ENCODE peak calls at places on chromosomes 2 and 18, in eight cellular contexts. E is iPS-NIHi11; D is H54; O is T-helper 9 cell; B is stimulated activated CD8-positive, alpha-beta memory T cell treated with anti-CD3 and anti-CD28 coated beads, Interleukin-7, amount 100 ng/mL, for 24 hours; N is psoas muscle; F is NAMALWA; V is right lobe of liver. A is an unnamed sample.
A peak's percentile ranks its signal among the peaks of the same experiment; 100 is the strongest.

GRCh38 chr18:46337206-46337710 is 233.1 kb downstream of the HAUS1 start:
- DNase-seq in E (no peak), B (no peak), O (no peak), N (no peak), F (no peak), D (no peak), V (no peak), A (no peak)

GRCh38 chr2:237529452-237530402 is 36.6 kb upstream of the PRLH start:
- DNase-seq in V (no peak), D (no peak), N (no peak), F (no peak), E (no peak), O (no peak), B (no peak), A (no peak)

GRCh38 chr2:75065402-75066008 is 107.1 kb downstream of the POLE4 start:
- DNase-seq in O (no peak), B (no peak), N (no peak), F (no peak), V (no peak), D (no peak), E (no peak), A (no peak)

GRCh38 chr2:1674276-1674675 is 70.0 kb downstream of the PXDN start:
- DNase-seq in E (no peak), N (no peak), O (no peak), V (no peak), D (no peak), B (no peak), F (no peak), A (no peak)

GRCh38 chr2:239043326-239043725 is 195.4 kb downstream of the TWIST2 start:
- DNase-seq in E (no peak), D (no peak), B (no peak), O (no peak), N (no peak), V (no peak), F (no peak), A (no peak)

GRCh38 chr2:10495311-10495987 is 47.3 kb upstream of the ODC1 start:
- DNase-seq in F (no peak), E (no peak), B (no peak), N (no peak), D (no peak), O (no peak), V (peak; percentile 46), A (no peak)

GRCh38 chr2:203451011-203451410 is 84.1 kb downstream of the RAPH1 start:
- DNase-seq in N (no peak), V (no peak), B (no peak), D (no peak), E (no peak), O (no peak), F (no peak), A (no peak)

GRCh38 chr2:119352357-119352756 is 14.3 kb downstream of the C2orf76 start:
- DNase-seq in O (no peak), N (no peak), D (no peak), B (no peak), V (no peak), E (peak; percentile 22), F (peak; percentile 93), A (no peak)